ENCODE peak calls at places on chromosome 2, in five cellular contexts. U is upper lobe of left lung, A is HCT116, J is suprapubic skin, R is transverse colon. V is an unnamed sample.

GRCh38 chr2:212912445-212913103 is 238.8 kb downstream of the IKZF2 start:
- DNase-seq in U (no peak), R (peak), A (no peak), J (no peak), V (no peak)

GRCh38 chr2:107380912-107381311 is 445.8 kb upstream of the RGPD4 start:
- DNase-seq in R (no peak), A (no peak), J (no peak), U (no peak), V (no peak)

GRCh38 chr2:96971926-96972444 is 14.4 kb downstream of the FAM178B start:
- DNase-seq in U (no peak), J (no peak), A (no peak), R (no peak), V (no peak)

GRCh38 chr2:225027061-225027762 is 15.1 kb downstream of the DOCK10 start:
- DNase-seq in A (no peak), U (no peak), R (no peak), J (no peak), V (no peak)

GRCh38 chr2:133836220-133836619 is 268.0 kb upstream of the NCKAP5 start:
- DNase-seq in A (no peak), J (no peak), R (no peak), U (no peak), V (peak)

GRCh38 chr2:120564213-120565094 is 171.2 kb upstream of the GLI2 start:
- DNase-seq in J (no peak), R (no peak), U (no peak), A (no peak), V (no peak)

GRCh38 chr2:37928377-37928776 is 3.3 kb downstream of the RMDN2 start:
- DNase-seq in A (no peak), U (no peak), J (no peak), R (no peak), V (no peak)

GRCh38 chr2:95185197-95185596 is 19.6 kb downstream of the ZNF2 start:
- DNase-seq in R (no peak), U (no peak), A (no peak), J (no peak), V (no peak)

GRCh38 chr2:34705556-34706247 is 1106.6 kb upstream of the FAM98A start:
- DNase-seq in J (no peak), U (no peak), A (no peak), R (no peak), V (no peak)

GRCh38 chr2:168119519-168120141 is 127.8 kb downstream of the STK39 start:
- DNase-seq in R (no peak), J (no peak), U (no peak), A (peak), V (no peak)

GRCh38 chr2:25122367-25122766 is 46.0 kb downstream of the POMC start:
- DNase-seq in A (no peak), R (no peak), U (no peak), J (no peak), V (no peak)

GRCh38 chr2:221343524-221343923 is 228.6 kb downstream of the EPHA4 start:
- DNase-seq in A (no peak), U (no peak), J (no peak), R (no peak), V (no peak)

GRCh38 chr2:167890739-167891138 is 356.7 kb downstream of the STK39 start:
- DNase-seq in U (no peak), A (no peak), J (no peak), R (no peak), V (no peak)

GRCh38 chr2:108243566-108243965 is 3.8 kb downstream of the SULT1C3 start:
- DNase-seq in J (no peak), A (no peak), R (no peak), U (no peak), V (no peak)

GRCh38 chr2:141736466-141736865 is 394.4 kb downstream of the LRP1B start:
- DNase-seq in A (no peak), J (no peak), U (no peak), R (no peak), V (no peak)

GRCh38 chr2:52473526-52473925 is 1294.1 kb upstream of the CHAC2 start:
- DNase-seq in R (no peak), U (no peak), J (no peak), A (no peak), V (no peak)

GRCh38 chr2:64831134-64831976 is 157.8 kb upstream of the SLC1A4 start:
- DNase-seq in J (peak), U (peak), R (peak), A (peak), V (peak)
- H3K4me3 ChIP-seq in J (no peak), U (no peak), R (no peak), A (peak), V (no peak)

DNA sequence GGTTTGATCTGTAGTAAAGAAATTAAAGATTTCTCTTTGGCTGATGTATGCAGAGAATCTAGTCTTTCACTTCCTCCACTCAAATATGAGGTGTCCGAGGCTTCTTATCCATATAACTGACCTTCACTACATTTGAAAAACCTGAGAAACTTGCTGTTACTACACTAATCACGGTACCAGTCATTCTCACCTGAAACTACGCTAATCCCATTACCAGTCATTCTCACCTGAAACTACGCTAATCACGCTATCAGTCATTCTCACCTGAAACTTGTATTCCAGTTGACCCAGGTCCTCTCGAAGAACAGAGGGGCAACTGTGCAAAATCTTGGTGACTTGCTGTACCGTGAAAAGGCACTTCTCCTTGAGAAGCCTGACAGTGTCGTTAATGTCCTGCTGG is 5.1 kb downstream of the MTERF4 start:
- DNase-seq in R (no peak), U (no peak), J (no peak), A (no peak), V (peak)
- TF ChIP-seq POLR2A in R (no peak), U (no peak), J (no peak), A (no peak), V (no peak)

GRCh38 chr2:230986520-230987136 is 9.3 kb upstream of the SPATA3 start:
- DNase-seq in A (no peak), R (no peak), J (peak), U (no peak), V (no peak)

GRCh38 chr2:230987137-230988020 is 8.5 kb upstream of the SPATA3 start:
- DNase-seq in R (peak), U (peak), A (peak), J (peak), V (no peak)

GRCh38 chr2:230982528-230982927 is 13.4 kb upstream of the SPATA3 start:
- DNase-seq in J (no peak), U (no peak), R (no peak), A (no peak), V (no peak)

GRCh38 chr2:230983566-230983965 is 12.4 kb upstream of the SPATA3 start:
- DNase-seq in R (no peak), A (no peak), U (no peak), J (no peak), V (no peak)

DNA sequence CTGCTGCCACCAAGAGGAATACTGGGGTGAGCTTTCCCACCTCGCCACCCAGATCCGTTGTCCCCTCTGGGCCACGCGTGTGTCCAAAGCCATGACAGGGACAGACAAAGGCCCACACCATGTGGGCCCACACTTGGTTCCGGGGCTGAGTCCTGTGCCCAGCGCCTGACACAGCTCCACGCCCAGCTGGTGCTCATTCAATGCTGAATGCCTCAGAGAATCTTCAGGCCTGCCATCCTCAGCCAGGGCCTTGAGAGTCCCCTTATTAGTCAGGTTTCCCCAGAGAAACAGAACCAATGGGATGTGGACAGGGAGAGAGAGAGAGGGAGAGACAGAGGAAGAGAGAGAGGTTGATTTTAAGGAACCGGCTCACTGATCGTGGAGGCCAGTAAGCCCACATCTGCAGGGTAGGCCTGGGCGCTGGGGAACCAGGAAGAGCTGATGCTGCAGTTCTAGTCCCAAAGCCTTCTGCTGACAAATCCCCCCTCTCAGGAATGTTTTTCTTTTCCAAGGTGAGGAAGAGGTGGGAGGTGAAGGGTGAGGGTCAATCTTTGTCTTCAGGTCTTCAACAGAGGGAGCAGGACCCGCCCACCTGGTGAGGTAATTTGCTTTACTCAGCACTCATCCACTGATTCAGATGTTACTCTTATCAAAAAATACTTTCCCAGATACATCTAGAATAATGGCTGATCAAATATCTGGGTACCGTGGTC is 10.2 kb upstream of the SPATA3 start:
- DNase-seq in U (no peak), R (no peak), J (peak), A (no peak), V (no peak)
- TF ChIP-seq POLR2AphosphoS5 in U (no peak), R (no peak), J (no peak), A (no peak), V (no peak)

DNA sequence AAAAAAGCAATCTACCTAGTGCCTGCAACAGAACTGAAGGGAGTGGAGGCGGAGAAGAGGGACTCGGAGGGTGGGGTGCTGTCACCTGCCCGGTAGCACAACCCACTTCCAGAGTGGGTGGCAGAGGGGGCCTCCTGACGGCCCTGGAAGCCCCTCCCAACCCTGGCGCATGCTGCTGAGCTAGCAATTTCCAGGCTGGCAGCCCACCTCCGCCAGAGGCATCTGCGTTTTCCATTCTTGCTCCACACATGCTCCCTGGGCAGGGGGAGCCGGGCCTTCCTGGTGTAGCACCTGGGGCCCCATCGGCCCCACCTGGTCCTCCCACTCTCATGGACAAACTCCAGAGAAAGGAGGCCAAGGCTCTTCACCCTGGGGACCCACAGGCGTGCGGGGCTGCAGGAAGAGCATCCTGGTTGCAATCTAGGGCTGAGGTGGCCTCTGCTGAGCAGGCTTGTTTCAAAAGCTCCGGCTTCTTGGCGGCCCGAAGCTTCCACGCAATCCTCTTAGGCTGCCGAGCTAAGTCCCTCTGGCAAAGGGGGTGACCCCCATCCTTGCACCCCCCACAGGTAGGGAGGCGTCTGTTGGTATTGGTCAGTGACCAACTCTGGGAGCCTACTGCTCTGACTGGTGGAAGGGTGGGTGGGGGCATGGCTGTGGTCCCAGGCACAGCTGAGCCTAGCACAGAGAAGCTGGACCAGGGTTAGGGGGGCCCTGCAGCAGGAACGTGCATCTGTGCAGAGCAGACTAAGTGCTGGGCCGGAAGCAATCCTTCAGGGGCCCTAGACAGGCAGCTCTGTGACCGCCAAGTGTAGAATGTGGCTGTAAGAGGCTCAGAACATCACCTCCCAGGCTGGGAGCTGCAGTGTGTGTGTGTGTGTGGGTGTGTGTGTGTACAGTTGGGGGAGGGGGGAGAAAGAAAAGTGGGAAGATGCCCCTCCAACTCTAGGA is 2.6 kb downstream of the HS6ST1 start:
- DNase-seq in R (no peak), J (peak), A (no peak), U (peak), V (no peak)
- H3K4me3 ChIP-seq in R (no peak), J (peak), A (no peak), U (peak), V (peak)

GRCh38 chr2:130335226-130335625 is 7.5 kb upstream of the IMP4 start:
- DNase-seq in U (no peak), R (no peak), J (no peak), A (no peak), V (no peak)

GRCh38 chr2:130336877-130337734 is 5.6 kb upstream of the IMP4 start:
- DNase-seq in R (peak), J (no peak), U (peak), A (peak), V (peak)

GRCh38 chr2:130332271-130333073 is 10.2 kb upstream of the IMP4 start:
- DNase-seq in U (peak), A (peak), J (no peak), R (peak), V (peak)

GRCh38 chr2:130336150-130336876 is 6.4 kb upstream of the IMP4 start:
- DNase-seq in J (no peak), R (no peak), A (no peak), U (no peak), V (no peak)

GRCh38 chr2:130334026-130334425 is 8.7 kb upstream of the IMP4 start:
- DNase-seq in A (no peak), U (no peak), J (no peak), R (no peak), V (no peak)
- TF ChIP-seq POLR2A in A (no peak), U (no peak), J (no peak), R (no peak), V (no peak)

DNA sequence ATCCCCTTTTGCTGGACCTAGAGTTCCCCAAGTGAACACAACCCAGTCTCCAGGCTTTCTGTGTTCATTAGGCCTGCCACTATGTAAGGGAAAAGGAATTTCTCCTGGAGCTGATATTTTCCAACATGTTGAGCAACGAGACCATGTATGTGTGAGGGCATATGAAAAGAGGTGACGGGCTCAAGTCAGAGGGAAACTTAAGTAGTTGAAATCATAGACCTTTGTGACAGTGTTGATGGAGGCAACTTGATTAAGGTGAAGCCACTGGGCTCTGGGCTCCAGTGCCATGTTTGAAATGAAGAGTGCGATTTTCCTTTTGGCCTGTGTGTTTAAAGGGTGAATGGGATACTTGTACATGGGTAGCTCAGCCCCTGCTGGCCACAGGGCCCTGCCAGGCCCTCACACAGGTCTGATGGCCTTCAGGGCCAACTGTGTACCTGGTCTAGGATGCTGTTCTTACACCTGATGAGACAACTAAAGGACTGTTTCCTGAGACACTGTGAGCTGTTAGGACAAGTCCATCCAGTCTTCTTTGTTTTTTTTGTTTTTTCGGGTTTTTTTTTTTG is 27.1 kb downstream of the FOSL2 start:
- DNase-seq in A (no peak), J (no peak), R (no peak), U (no peak), V (no peak)
- TF ChIP-seq POLR2AphosphoS5 in A (no peak), J (no peak), R (no peak), U (no peak), V (no peak)

GRCh38 chr2:174641168-174641567 is 43.6 kb upstream of the WIPF1 start:
- DNase-seq in R (no peak), A (no peak), J (no peak), U (no peak), V (no peak)
- H3K4me3 ChIP-seq in R (no peak), A (no peak), J (no peak), U (no peak), V (no peak)

DNA sequence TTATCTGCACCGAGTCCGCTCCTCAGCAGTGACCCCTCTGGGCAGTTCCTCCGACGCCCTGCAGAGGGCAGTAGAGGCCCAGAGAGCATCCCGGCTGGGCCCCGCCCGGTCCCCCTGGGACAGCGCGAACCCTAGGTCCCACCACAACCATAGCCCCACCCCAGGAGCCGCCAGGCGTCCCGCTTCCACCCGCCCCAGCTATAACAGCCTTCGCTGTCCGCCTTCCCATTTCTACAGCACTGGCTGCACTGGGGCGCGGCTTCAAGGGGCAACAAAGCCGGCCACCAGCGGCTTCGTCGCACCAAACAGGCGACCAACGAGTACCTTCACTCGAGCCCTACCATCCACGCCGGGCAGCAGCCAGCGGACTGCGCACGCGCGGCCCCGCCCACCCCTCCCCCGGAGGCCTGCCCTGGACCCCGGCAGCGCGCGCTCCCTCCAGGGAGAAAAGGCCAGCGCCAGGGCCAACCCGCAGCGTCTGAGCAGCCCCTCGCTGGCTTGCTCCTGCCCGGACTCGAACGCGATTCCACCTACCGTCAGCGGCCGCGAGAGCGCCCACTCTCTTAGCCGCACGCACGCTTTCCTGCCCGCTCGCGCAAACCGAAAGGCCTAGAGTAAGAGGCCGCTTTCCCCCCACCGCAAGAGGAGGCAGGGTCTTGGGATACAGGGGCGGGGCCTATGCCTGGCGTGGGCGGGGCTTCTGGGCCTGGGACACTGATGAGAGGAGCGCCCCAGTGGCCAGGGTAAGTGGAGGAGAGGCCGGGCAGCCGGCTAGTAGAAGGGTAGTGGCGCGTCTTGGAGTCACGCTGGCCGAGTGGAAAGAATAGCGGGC is at the start of gene NHEJ1:
- DNase-seq in A (peak), J (peak), R (peak), U (peak), V (peak)
- TF ChIP-seq POLR2A in A (peak), J (no peak), R (peak), U (no peak), V (peak)

GRCh38 chr2:179412116-179412515 is 147.5 kb upstream of the SESTD1 start:
- DNase-seq in U (no peak), R (no peak), A (no peak), J (no peak), V (no peak)
- TF ChIP-seq POLR2AphosphoS5 in U (no peak), R (no peak), A (no peak), J (no peak), V (no peak)

GRCh38 chr2:79604748-79605147 is 91.9 kb downstream of the CTNNA2 start:
- DNase-seq in R (no peak), A (no peak), U (no peak), J (no peak), V (no peak)
- H3K4me3 ChIP-seq in R (no peak), A (no peak), U (no peak), J (no peak), V (no peak)